ENCODE peak calls at places on chromosomes 2 and 18, in eight cellular contexts. F, J, M, T, U, Z, B and C are unnamed samples.

GRCh38 chr18:69636529-69637301 is 236.0 kb downstream of the DOK6 start:
- DNase-seq in B (no peak), Z (no peak), M (no peak), U (no peak), J (peak; percentile 2), F (no peak), T (no peak), C (no peak)

GRCh38 chr2:167489307-167489706 is 601.0 kb downstream of the XIRP2 start:
- DNase-seq in J (no peak), Z (no peak), B (no peak), M (no peak), T (no peak), U (no peak), F (no peak), C (no peak)

GRCh38 chr2:177489719-177490301 is 97.2 kb downstream of the AGPS start:
- DNase-seq in U (no peak), B (no peak), M (no peak), T (peak; percentile 49), F (no peak), Z (no peak), J (peak; percentile 55), C (no peak)

GRCh38 chr2:66574701-66575624 is 140.0 kb downstream of the MEIS1 start:
- DNase-seq in F (peak; percentile 77), M (peak; percentile 90), U (peak; percentile 87), J (peak; percentile 81), Z (no peak), T (peak; percentile 91), B (peak; percentile 52), C (peak; percentile 65)

GRCh38 chr2:134217316-134217715 is 36.6 kb upstream of the MGAT5 start:
- DNase-seq in F (no peak), Z (peak; percentile 74), U (no peak), M (no peak), T (no peak), J (no peak), B (no peak), C (no peak)

GRCh38 chr18:25827961-25828561 is 262.4 kb downstream of the SS18 start:
- DNase-seq in M (no peak), F (no peak), Z (no peak), U (no peak), J (peak; percentile 37), T (peak; percentile 45), B (no peak), C (no peak)

GRCh38 chr2:83461135-83461534 is 997.9 kb downstream of the SUCLG1 start:
- DNase-seq in B (no peak), T (no peak), J (no peak), M (no peak), Z (no peak), U (no peak), F (no peak), C (no peak)

GRCh38 chr2:170339753-170340692 is 162.1 kb downstream of the MYO3B start:
- DNase-seq in B (no peak), T (no peak), Z (no peak), M (no peak), U (no peak), F (no peak), J (no peak), C (no peak)

GRCh38 chr18:57035590-57035989 is 111.3 kb upstream of the BOD1L2 start:
- DNase-seq in B (no peak), U (no peak), F (no peak), T (no peak), Z (no peak), J (no peak), M (no peak), C (no peak)

GRCh38 chr2:7997279-7997678 is 684.6 kb upstream of the ID2 start:
- DNase-seq in F (no peak), Z (no peak), T (no peak), M (no peak), B (no peak), J (no peak), U (no peak), C (no peak)

GRCh38 chr18:39839782-39840181 is 2115.3 kb upstream of the PIK3C3 start:
- DNase-seq in T (peak; percentile 1), M (no peak), J (peak; percentile 13), Z (no peak), F (no peak), B (no peak), U (no peak), C (no peak)

GRCh38 chr2:134260726-134261125 is 6.9 kb downstream of the MGAT5 start:
- DNase-seq in J (no peak), M (no peak), U (no peak), B (no peak), F (no peak), Z (no peak), T (peak; percentile 90), C (no peak)

GRCh38 chr2:215664847-215665525 is 229.1 kb upstream of the FN1 start:
- DNase-seq in T (peak; percentile 93), U (no peak), M (no peak), B (no peak), Z (no peak), J (peak; percentile 88), F (no peak), C (no peak)

GRCh38 chr2:189854152-189854551 is 69.9 kb downstream of the PMS1 start:
- DNase-seq in J (no peak), U (no peak), B (no peak), F (no peak), M (no peak), T (peak; percentile 45), Z (no peak), C (no peak)

GRCh38 chr2:113098532-113098931 is 28.9 kb upstream of the IL1RN start:
- DNase-seq in M (no peak), U (no peak), B (no peak), J (no peak), Z (no peak), F (no peak), T (no peak), C (no peak)

GRCh38 chr2:98188351-98189046 is 101.5 kb downstream of the VWA3B start:
- DNase-seq in M (no peak), J (no peak), Z (no peak), F (no peak), T (no peak), B (no peak), U (no peak), C (no peak)

GRCh38 chr2:237876951-237877491 is 17.6 kb downstream of the RAMP1 start:
- DNase-seq in U (no peak), M (peak; percentile 23), B (no peak), T (no peak), F (no peak), J (no peak), Z (no peak), C (peak; percentile 23)
- H3K27ac ChIP-seq in U (no peak overlapping the region), M (peak overlapping the region; percentile 100), B (no peak overlapping the region), T (no peak overlapping the region), F (no peak overlapping the region), J (no peak overlapping the region), Z (peak overlapping the region; percentile 93), C (no peak overlapping the region)

DNA sequence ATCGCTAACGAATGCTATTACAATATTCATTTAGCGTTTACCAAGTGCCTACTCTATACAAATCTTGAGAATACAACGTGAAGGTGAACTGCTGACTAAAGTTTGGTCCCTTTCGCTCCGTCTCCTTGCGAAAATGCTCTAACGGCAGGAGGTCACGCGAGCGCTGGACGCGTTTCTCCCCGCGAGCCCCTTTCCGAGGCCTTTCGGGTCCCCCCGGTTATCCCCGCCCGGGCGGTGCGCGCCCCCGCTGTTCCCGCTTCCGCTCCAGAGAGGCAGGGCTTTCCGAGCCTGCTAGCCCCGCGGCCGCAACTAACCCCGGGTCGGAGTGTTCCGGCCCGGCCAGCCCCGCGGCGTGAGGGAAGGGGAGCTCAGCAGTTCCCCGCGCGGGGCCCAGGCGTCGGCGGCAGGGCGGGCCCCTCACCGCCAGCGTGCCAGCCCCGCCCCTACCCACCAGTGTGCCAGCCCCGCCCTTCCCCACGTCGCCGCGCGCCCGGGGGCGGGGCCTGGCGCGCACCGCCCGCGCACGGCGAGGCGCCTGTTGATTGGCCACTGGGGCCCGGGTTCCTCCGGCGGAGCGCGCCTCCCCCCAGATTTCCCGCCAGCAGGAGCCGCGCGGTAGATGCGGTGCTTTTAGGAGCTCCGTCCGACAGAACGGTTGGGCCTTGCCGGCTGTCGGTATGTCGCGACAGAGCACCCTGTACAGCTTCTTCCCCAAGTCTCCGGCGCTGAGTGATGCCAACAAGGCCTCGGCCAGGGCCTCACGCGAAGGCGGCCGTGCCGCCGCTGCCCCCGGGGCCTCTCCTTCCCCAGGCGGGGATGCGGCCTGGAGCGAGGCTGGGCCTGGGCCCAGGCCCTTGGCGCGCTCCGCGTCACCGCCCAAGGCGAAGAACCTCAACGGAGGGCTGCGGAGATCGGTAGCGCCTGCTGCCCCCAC is at the start of gene MSH6:
- DNase-seq in J (peak; percentile 90), B (peak; percentile 97), Z (peak; percentile 91), U (peak; percentile 88), F (peak; percentile 90), M (peak; percentile 84), T (peak; percentile 82), C (peak; percentile 92)
- TF ChIP-seq POLR2A in J (peak; percentile 71), B (peak; percentile 87), Z (no peak), U (peak; percentile 78), F (peak; percentile 80), M (peak; percentile 85), T (peak; percentile 80), C (peak; percentile 81)

GRCh38 chr2:10770956-10771750 is 41.4 kb downstream of the PDIA6 start:
- DNase-seq in T (no peak), B (no peak), Z (no peak), U (no peak), M (no peak), F (no peak), J (no peak), C (no peak)

GRCh38 chr2:10773841-10774341 is 38.7 kb downstream of the PDIA6 start:
- DNase-seq in F (no peak), B (no peak), T (no peak), J (no peak), M (no peak), U (no peak), Z (no peak), C (no peak)

GRCh38 chr2:10772868-10773215 is 39.7 kb downstream of the PDIA6 start:
- DNase-seq in B (no peak), T (no peak), F (no peak), J (no peak), M (no peak), Z (peak; percentile 22), U (no peak), C (no peak)

GRCh38 chr2:10771786-10772185 is 40.8 kb downstream of the PDIA6 start:
- DNase-seq in T (no peak), B (no peak), Z (no peak), U (no peak), J (no peak), F (no peak), M (no peak), C (no peak)

DNA sequence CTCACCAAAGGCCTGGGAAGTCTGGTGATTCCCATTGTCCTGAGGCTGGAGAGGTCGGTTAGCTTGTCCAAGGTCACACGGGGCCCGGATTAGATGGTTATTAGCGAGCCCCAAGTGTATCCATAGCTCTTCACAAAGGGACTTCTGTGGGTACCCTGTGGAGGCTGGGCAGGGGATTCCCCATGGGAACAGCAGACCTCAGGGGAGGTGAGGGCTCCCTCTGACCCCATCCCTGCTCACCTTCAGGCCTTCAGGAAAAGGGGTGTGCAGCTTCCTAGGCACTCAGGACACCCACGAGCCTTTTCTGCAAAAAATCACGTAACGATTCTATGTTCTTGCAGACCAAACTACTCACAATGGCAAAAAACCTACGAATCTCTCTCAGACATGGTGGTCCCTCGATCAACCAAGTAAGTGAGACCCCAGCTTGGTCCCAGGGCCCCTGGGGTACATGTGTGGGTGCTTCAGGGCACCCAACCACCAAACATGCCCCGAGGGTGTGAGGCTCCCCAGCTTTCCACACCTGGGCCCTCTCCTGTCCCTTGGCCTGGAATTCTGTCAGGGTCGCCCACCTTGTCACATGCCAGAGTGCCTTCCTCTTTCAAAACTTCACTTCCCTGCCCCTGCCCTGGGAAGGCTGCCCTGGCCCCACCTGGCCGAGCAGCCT is 40.3 kb downstream of the PDIA6 start:
- DNase-seq in M (no peak), B (no peak), J (no peak), U (no peak), T (no peak), F (no peak), Z (peak; percentile 22), C (no peak)
- H3K27ac ChIP-seq in M (no peak overlapping the region), B (no peak overlapping the region), J (no peak overlapping the region), U (no peak overlapping the region), T (no peak overlapping the region), F (no peak overlapping the region), Z (no peak overlapping the region), C (no peak overlapping the region)

GRCh38 chr18:23487738-23488625 is 15.3 kb upstream of the RMC1 start:
- DNase-seq in Z (peak; percentile 32), U (no peak), M (no peak), J (peak; percentile 91), B (peak; percentile 36), F (no peak), T (peak; percentile 33), C (no peak)
- TF ChIP-seq POLR2A in Z (no peak), U (no peak), M (no peak), J (no peak), B (peak; percentile 3), F (no peak), T (no peak), C (no peak)